ENCODE peak calls at places on chromosomes 2 and 18, in eight cellular contexts. R is mucosa of gallbladder; X is astrocyte of the spinal cord; G is Ammon's horn; B is effector memory CD8-positive, alpha-beta T cell; J is left lung; C is NCI-H774; F is uterus. W is an unnamed sample.
A peak's percentile ranks its signal among the peaks of the same experiment; 100 is the strongest.

GRCh38 chr2:18611184-18611583 is 21.8 kb upstream of the NT5C1B start:
- DNase-seq in R (no peak), X (peak; percentile 56), G (no peak), B (no peak), J (no peak), C (peak; percentile 63), F (no peak), W (no peak)

GRCh38 chr2:150939087-150939486 is 322.6 kb downstream of the RBM43 start:
- DNase-seq in R (peak; percentile 21), X (no peak), G (peak; percentile 60), B (no peak), J (no peak), C (peak; percentile 3), F (no peak), W (peak; percentile 47)

GRCh38 chr2:195413944-195414343 is 243.1 kb upstream of the SLC39A10 start:
- DNase-seq in R (no peak), X (no peak), G (no peak), B (no peak), J (no peak), C (no peak), F (no peak), W (no peak)

GRCh38 chr18:59268722-59269562 is 4.3 kb downstream of the RAX start:
- DNase-seq in R (no peak), X (no peak), G (no peak), B (no peak), J (peak; percentile 83), C (peak; percentile 72), F (no peak), W (peak; percentile 60)

GRCh38 chr2:45862843-45863242 is 211.4 kb downstream of the PRKCE start:
- DNase-seq in R (no peak), X (no peak), G (no peak), B (no peak), J (no peak), C (no peak), F (no peak), W (no peak)

GRCh38 chr2:63587814-63588384 is 378 bp downstream of the WDPCP start:
- DNase-seq in R (no peak), X (no peak), G (no peak), B (no peak), J (peak; percentile 92), C (no peak), F (no peak), W (no peak)

GRCh38 chr2:45834372-45834771 is 182.9 kb downstream of the PRKCE start:
- DNase-seq in R (no peak), X (no peak), G (no peak), B (no peak), J (no peak), C (no peak), F (no peak), W (no peak)

GRCh38 chr18:3593381-3593903 is 143.5 kb downstream of the TGIF1 start:
- DNase-seq in R (no peak), X (peak; percentile 95), G (no peak), B (no peak), J (no peak), C (no peak), F (no peak), W (no peak)

GRCh38 chr18:45197526-45197970 is 417.7 kb upstream of the SLC14A2 start:
- DNase-seq in R (no peak), X (peak; percentile 94), G (peak; percentile 13), B (no peak), J (no peak), C (no peak), F (no peak), W (peak; percentile 58)

GRCh38 chr18:48926420-48926857 is 24.3 kb downstream of the SMAD7 start:
- DNase-seq in R (no peak), X (no peak), G (no peak), B (no peak), J (no peak), C (peak; percentile 68), F (no peak), W (peak; percentile 11)

GRCh38 chr2:190562121-190562520 is 27.6 kb upstream of the NEMP2 start:
- DNase-seq in R (no peak), X (no peak), G (no peak), B (no peak), J (no peak), C (no peak), F (no peak), W (peak; percentile 70)

GRCh38 chr2:227322530-227323190 is 2.4 kb upstream of the MFF start:
- DNase-seq in R (no peak), X (no peak), G (no peak), B (no peak), J (no peak), C (no peak), F (no peak), W (no peak)

GRCh38 chr18:55462652-55463051 is 125.3 kb downstream of the TCF4 start:
- DNase-seq in R (no peak), X (no peak), G (no peak), B (no peak), J (no peak), C (no peak), F (no peak), W (no peak)

GRCh38 chr2:122255924-122256323 is 500.5 kb downstream of the TSN start:
- DNase-seq in R (no peak), X (peak; percentile 4), G (no peak), B (no peak), J (no peak), C (no peak), F (no peak), W (no peak)

GRCh38 chr2:45567974-45568789 is 42.9 kb downstream of the SRBD1 start:
- DNase-seq in R (no peak), X (peak; percentile 38), G (peak; percentile 27), B (peak; percentile 17), J (no peak), C (no peak), F (no peak), W (no peak)

GRCh38 chr18:23259701-23260661 is 124.7 kb downstream of the CABLES1 start:
- DNase-seq in R (peak; percentile 75), X (peak; percentile 66), G (peak; percentile 56), B (no peak), J (peak; percentile 87), C (peak; percentile 68), F (peak; percentile 81), W (peak; percentile 93)

GRCh38 chr2:132608222-132608795 is 61.7 kb downstream of the LYPD1 start:
- DNase-seq in R (no peak), X (no peak), G (no peak), B (no peak), J (no peak), C (peak; percentile 33), F (no peak), W (peak; percentile 20)

GRCh38 chr2:128362889-128363228 is 44.2 kb upstream of the HS6ST1 start:
- DNase-seq in R (peak; percentile 38), X (peak; percentile 68), G (no peak), B (no peak), J (no peak), C (no peak), F (no peak), W (no peak)

GRCh38 chr2:163877316-163877715 is 141.5 kb upstream of the FIGN start:
- DNase-seq in R (no peak), X (peak; percentile 55), G (no peak), B (no peak), J (no peak), C (no peak), F (no peak), W (no peak)

GRCh38 chr2:181104512-181105121 is 124.2 kb downstream of the UBE2E3 start:
- DNase-seq in R (peak; percentile 13), X (peak; percentile 78), G (peak; percentile 64), B (peak; percentile 43), J (no peak), C (peak; percentile 50), F (no peak), W (peak; percentile 65)

GRCh38 chr2:182784777-182785176 is 68.7 kb downstream of the DNAJC10 start:
- DNase-seq in R (no peak), X (peak; percentile 63), G (peak; percentile 44), B (no peak), J (no peak), C (peak; percentile 65), F (no peak), W (no peak)

GRCh38 chr18:32019251-32019943 is 772 bp downstream of the RNF125 start:
- DNase-seq in R (peak; percentile 31), X (peak; percentile 30), G (peak; percentile 56), B (peak; percentile 71), J (peak; percentile 88), C (no peak), F (peak; percentile 27), W (peak; percentile 32)

GRCh38 chr2:200376422-200377142 is 70.1 kb downstream of the SPATS2L start:
- DNase-seq in R (no peak), X (no peak), G (no peak), B (no peak), J (no peak), C (peak; percentile 54), F (no peak), W (no peak)

GRCh38 chr2:157497603-157498314 is 53.9 kb upstream of the CYTIP start:
- DNase-seq in R (no peak), X (peak; percentile 48), G (peak; percentile 53), B (no peak), J (no peak), C (peak; percentile 51), F (no peak), W (peak; percentile 33)

GRCh38 chr18:11660691-11661090 is 28.4 kb upstream of the GNAL start:
- DNase-seq in R (no peak), X (no peak), G (no peak), B (no peak), J (no peak), C (no peak), F (no peak), W (no peak)

GRCh38 chr2:144835634-144836351 is 315.9 kb upstream of the ZEB2 start:
- DNase-seq in R (no peak), X (peak; percentile 38), G (peak; percentile 16), B (no peak), J (no peak), C (no peak), F (no peak), W (peak; percentile 36)

GRCh38 chr2:9770308-9771100 is 72.8 kb upstream of the TAF1B start:
- DNase-seq in R (peak; percentile 63), X (peak; percentile 70), G (peak; percentile 87), B (peak; percentile 50), J (peak; percentile 79), C (peak; percentile 16), F (peak; percentile 66), W (peak; percentile 22)

GRCh38 chr2:197276156-197276555 is 34.4 kb downstream of the ANKRD44 start:
- DNase-seq in R (no peak), X (no peak), G (no peak), B (no peak), J (no peak), C (no peak), F (no peak), W (no peak)

GRCh38 chr2:168166902-168167510 is 80.4 kb downstream of the STK39 start:
- DNase-seq in R (no peak), X (peak; percentile 68), G (no peak), B (no peak), J (no peak), C (no peak), F (no peak), W (no peak)

GRCh38 chr2:69642709-69643601 is 584 bp downstream of the AAK1 start:
- DNase-seq in R (peak; percentile 31), X (peak; percentile 82), G (peak; percentile 62), B (peak; percentile 33), J (peak; percentile 85), C (peak; percentile 7), F (peak; percentile 43), W (peak; percentile 39)

GRCh38 chr18:47036298-47036874 is 965 bp upstream of the ELOA2 start:
- DNase-seq in R (no peak), X (peak; percentile 13), G (peak; percentile 25), B (no peak), J (no peak), C (peak; percentile 4), F (no peak), W (peak; percentile 13)

GRCh38 chr2:67290451-67290991 is 106.6 kb upstream of the ETAA1 start:
- DNase-seq in R (no peak), X (peak; percentile 70), G (no peak), B (no peak), J (no peak), C (no peak), F (no peak), W (no peak)

GRCh38 chr2:231348703-231349373 is 46.7 kb upstream of the B3GNT7 start:
- DNase-seq in R (no peak), X (no peak), G (peak; percentile 87), B (no peak), J (no peak), C (no peak), F (no peak), W (no peak)

GRCh38 chr2:54862229-54862628 is 138.8 kb downstream of the EML6 start:
- DNase-seq in R (no peak), X (no peak), G (no peak), B (no peak), J (no peak), C (no peak), F (no peak), W (no peak)

W was measured in NCI-H345.